ENCODE peak calls at places on chromosome 11, in ten cellular contexts. N is brain microvascular endothelial cell; G is non-pigmented ciliary epithelial cell; L is KBM-7; R is kidney epithelial cell; B is stimulated activated CD4-positive, alpha-beta T cell treated with anti-CD3 and anti-CD28 coated beads, Interleukin-15, amount 100 ng/mL, for 48 hours; H is HFF-Myc; D is HT1080; V is effector CD4-positive, alpha-beta T cell; P is activated T-helper 2 cell treated with anti-CD3 and anti-CD28 coated beads, Interferon-gamma antibody, Interleukin-2, Interleukin-4, amounts not matched to agents 10 μg/mL and 5 μg/mL and 100 μg/mL, durations not matched to agents 14 hours and 24 hours and 36 hours. Z is an unnamed sample.

GRCh38 chr11:130209944-130210854 is 50.6 kb downstream of the ST14 start:
- DNase-seq in G (no peak), N (no peak), R (no peak), H (no peak), V (no peak), L (no peak), P (no peak), D (no peak), B (no peak), Z (no peak)

GRCh38 chr11:73478737-73479347 is 102.6 kb downstream of the RELT start:
- DNase-seq in N (peak; percentile 20), R (no peak), D (peak; percentile 58), P (no peak), B (no peak), V (no peak), H (no peak), G (no peak), L (peak; percentile 56), Z (no peak)

GRCh38 chr11:68958211-68958610 is 22.6 kb downstream of the MRGPRD start:
- DNase-seq in B (no peak), D (no peak), G (no peak), R (no peak), V (no peak), N (no peak), H (no peak), L (no peak), P (no peak), Z (no peak)

GRCh38 chr11:120608760-120609211 is 97.2 kb downstream of the GRIK4 start:
- DNase-seq in R (no peak), P (no peak), V (no peak), B (no peak), G (no peak), N (no peak), H (no peak), L (no peak), D (no peak), Z (no peak)

GRCh38 chr11:120180571-120181445 is 30.0 kb upstream of the OAF start:
- DNase-seq in H (no peak), L (no peak), P (no peak), D (peak; percentile 81), N (peak; percentile 31), V (no peak), G (no peak), B (no peak), R (peak; percentile 60), Z (no peak)

GRCh38 chr11:75639752-75640151 is 29.1 kb downstream of the MAP6 start:
- DNase-seq in N (peak; percentile 39), D (peak; percentile 13), V (no peak), P (no peak), B (no peak), L (peak; percentile 34), H (no peak), R (peak; percentile 31), G (no peak), Z (no peak)

GRCh38 chr11:15199693-15200092 is 85.0 kb downstream of the INSC start:
- DNase-seq in G (no peak), L (no peak), R (no peak), B (no peak), V (no peak), N (no peak), H (no peak), P (no peak), D (peak; percentile 67), Z (no peak)

GRCh38 chr11:17498475-17498874 is 21.8 kb upstream of the ABCC8 start:
- DNase-seq in H (no peak), P (no peak), D (peak; percentile 13), L (no peak), R (no peak), V (no peak), G (no peak), B (no peak), N (no peak), Z (no peak)

GRCh38 chr11:116192509-116193206 is 580.1 kb downstream of the BUD13 start:
- DNase-seq in H (no peak), G (no peak), D (no peak), B (no peak), N (no peak), L (no peak), V (no peak), R (no peak), P (no peak), Z (no peak)

GRCh38 chr11:34825670-34826383 is 90.4 kb downstream of the APIP start:
- DNase-seq in R (no peak), P (no peak), B (no peak), L (no peak), D (no peak), V (no peak), G (no peak), N (no peak), H (no peak), Z (no peak)

GRCh38 chr11:78325274-78325781 is 92.3 kb downstream of the GAB2 start:
- DNase-seq in R (no peak), V (no peak), N (no peak), D (no peak), L (peak; percentile 70), G (no peak), H (no peak), B (no peak), P (peak; percentile 41), Z (peak; percentile 41)

GRCh38 chr11:2517386-2518064 is 72.7 kb downstream of the KCNQ1 start:
- DNase-seq in G (no peak), D (no peak), R (no peak), N (no peak), P (peak; percentile 5), H (no peak), B (no peak), V (no peak), L (no peak), Z (no peak)

GRCh38 chr11:23263466-23263865 is 403.2 kb upstream of the CCDC179 start:
- DNase-seq in L (no peak), D (no peak), R (no peak), G (no peak), P (no peak), H (no peak), V (no peak), N (no peak), B (no peak), Z (no peak)